ENCODE peak calls at places on chromosomes 11 and 22, in seven cellular contexts. V is H1, A is K562, M is SK-N-SH, X is GM12878, W is HepG2, H is HCT116. L is an unnamed sample.
A peak's percentile ranks its signal among the peaks of the same experiment; 100 is the strongest.

GRCh38 chr22:30028731-30029130 is 51.5 kb upstream of the HORMAD2 start:
- DNase-seq in W (no peak), M (no peak), A (no peak), V (no peak), X (no peak), H (no peak), L (no peak)

GRCh38 chr11:61162092-61162935 is 1.1 kb upstream of the VPS37C start:
- DNase-seq in V (no peak), A (peak; percentile 72), X (no peak), H (peak; percentile 82), W (peak; percentile 69), M (peak; percentile 56), L (peak; percentile 64)

GRCh38 chr22:46537221-46537945 is at the start of gene CELSR1:
- DNase-seq in X (no peak), V (no peak), A (no peak), W (no peak), H (no peak), M (peak; percentile 69), L (peak; percentile 91)

GRCh38 chr11:27857014-27857413 is 156.8 kb upstream of the BDNF start:
- DNase-seq in X (no peak), M (no peak), V (no peak), A (no peak), W (no peak), H (no peak), L (no peak)

GRCh38 chr11:8699903-8700302 is 17.3 kb downstream of the RPL27A start:
- DNase-seq in H (no peak), A (no peak), X (no peak), M (no peak), V (no peak), W (peak; percentile 84), L (peak; percentile 57)

GRCh38 chr11:120025606-120026335 is 112.1 kb downstream of the TRIM29 start:
- DNase-seq in M (no peak), X (no peak), A (no peak), W (no peak), V (no peak), H (no peak), L (no peak)

GRCh38 chr11:102950622-102951081 is 4.9 kb downstream of the MMP13 start:
- DNase-seq in V (no peak), X (no peak), W (no peak), H (no peak), A (no peak), M (no peak), L (no peak)

GRCh38 chr11:94184861-94185260 is 56.2 kb downstream of the PANX1 start:
- DNase-seq in A (no peak), X (no peak), H (no peak), V (no peak), M (no peak), W (no peak), L (no peak)

GRCh38 chr11:70416881-70417280 is 18.6 kb downstream of the CTTN start:
- DNase-seq in A (no peak), H (no peak), V (no peak), W (no peak), X (no peak), M (no peak), L (no peak)

GRCh38 chr11:129143335-129143734 is 48.8 kb downstream of the ARHGAP32 start:
- DNase-seq in M (no peak), X (no peak), V (peak; percentile 17), W (peak; percentile 97), H (peak; percentile 97), A (no peak), L (peak; percentile 35)

GRCh38 chr11:46039990-46040389 is 81.3 kb downstream of the PHF21A start:
- DNase-seq in W (no peak), H (no peak), X (no peak), V (no peak), M (no peak), A (no peak), L (no peak)

GRCh38 chr22:22925146-22925794 is 37.7 kb downstream of the IGLL5 start:
- DNase-seq in X (no peak), A (no peak), H (no peak), M (no peak), W (no peak), V (no peak), L (no peak)

GRCh38 chr11:8332196-8332595 is 68.5 kb upstream of the LMO1 start:
- DNase-seq in H (no peak), W (no peak), A (no peak), X (no peak), M (no peak), V (no peak), L (no peak)

GRCh38 chr22:47036936-47037485 is 274.6 kb downstream of the TBC1D22A start:
- DNase-seq in V (no peak), W (no peak), X (no peak), H (no peak), M (no peak), A (no peak), L (no peak)

GRCh38 chr11:69986421-69987229 is 91.5 kb upstream of the ANO1 start:
- DNase-seq in A (no peak), W (no peak), V (no peak), H (no peak), X (no peak), M (no peak), L (no peak)

GRCh38 chr11:102420547-102420946 is 32.0 kb downstream of the TMEM123 start:
- DNase-seq in X (peak; percentile 40), W (no peak), H (no peak), V (no peak), A (peak; percentile 18), M (no peak), L (no peak)

GRCh38 chr11:10926801-10927200 is 68.9 kb upstream of the ZBED5 start:
- DNase-seq in W (no peak), H (no peak), M (no peak), A (no peak), X (no peak), V (no peak), L (no peak)

GRCh38 chr22:46852771-46853170 is 90.3 kb downstream of the TBC1D22A start:
- DNase-seq in H (no peak), V (no peak), A (no peak), M (no peak), W (no peak), X (no peak), L (no peak)

GRCh38 chr22:35330258-35330861 is 30.7 kb downstream of the TOM1 start:
- DNase-seq in H (no peak), A (no peak), W (no peak), X (no peak), V (no peak), M (no peak), L (no peak)

GRCh38 chr11:128580612-128581011 is 6.7 kb downstream of the ETS1 start:
- DNase-seq in H (no peak), A (no peak), W (no peak), V (no peak), M (no peak), X (no peak), L (no peak)

GRCh38 chr11:117072517-117073218 is 25.6 kb downstream of the SIK3 start:
- DNase-seq in A (peak; percentile 68), H (peak; percentile 91), X (peak; percentile 45), W (peak; percentile 93), V (no peak), M (no peak), L (no peak)
- TF ChIP-seq JUND in A (peak; percentile 97), H (peak; percentile 99), X (no peak), W (peak; percentile 50), V (peak; percentile 33), M (peak; percentile 97), L (no peak)

GRCh38 chr11:86799680-86800075 is 664 bp upstream of the PRSS23 start:
- DNase-seq in X (no peak), M (peak; percentile 40), W (no peak), H (no peak), A (no peak), V (no peak), L (no peak)
- TF ChIP-seq JUND in X (no peak), M (no peak), W (no peak), H (no peak), A (no peak), V (no peak), L (no peak)

GRCh38 chr22:50715776-50716175 is 22.2 kb upstream of the ACR start:
- DNase-seq in X (no peak), V (no peak), H (no peak), W (no peak), M (no peak), A (no peak), L (no peak)
- TF ChIP-seq JUND in X (no peak), V (no peak), H (no peak), W (no peak), M (no peak), A (no peak), L (no peak)

GRCh38 chr22:24501366-24502005 is 6.4 kb downstream of the UPB1 start:
- DNase-seq in V (no peak), M (no peak), W (peak; percentile 64), A (no peak), H (no peak), X (no peak), L (no peak)

GRCh38 chr22:24502540-24502939 is 7.4 kb downstream of the UPB1 start:
- DNase-seq in X (no peak), A (no peak), W (no peak), M (no peak), H (no peak), V (no peak), L (no peak)

GRCh38 chr22:24505337-24505736 is 10.2 kb downstream of the UPB1 start:
- DNase-seq in V (no peak), A (no peak), W (peak; percentile 89), H (no peak), M (no peak), X (no peak), L (no peak)

GRCh38 chr22:24503851-24504170 is 8.7 kb downstream of the UPB1 start:
- DNase-seq in M (no peak), A (no peak), W (no peak), H (no peak), V (no peak), X (no peak), L (no peak)

GRCh38 chr22:24503137-24503850 is 8.2 kb downstream of the UPB1 start:
- DNase-seq in X (peak; percentile 85), V (no peak), H (peak; percentile 34), M (peak; percentile 73), A (peak; percentile 63), W (no peak), L (peak; percentile 54)
- TF ChIP-seq JUND in X (no peak), V (no peak), H (no peak), M (no peak), A (no peak), W (no peak), L (no peak)

GRCh38 chr11:19953342-19953741 is 206.9 kb downstream of the DBX1 start:
- DNase-seq in H (no peak), X (no peak), A (no peak), W (peak; percentile 30), M (no peak), V (peak; percentile 79), L (no peak)
- TF ChIP-seq JUND in H (no peak), X (no peak), A (no peak), W (no peak), M (no peak), V (peak; percentile 32), L (no peak)

L was measured in T47D.